ENCODE peak calls at places on chromosome 20, in eight cellular contexts. U, D, A, G, F, T, B and Q are unnamed samples.

GRCh38 chr20:62875419-62876355 is 14.1 kb upstream of the TCFL5 start:
- DNase-seq in U (peak; percentile 90), D (peak; percentile 74), A (peak; percentile 95), G (peak; percentile 66), F (no peak), T (peak; percentile 80), B (peak; percentile 56), Q (peak; percentile 76)

GRCh38 chr20:40754372-40754943 is 65.4 kb upstream of the MAFB start:
- DNase-seq in U (peak; percentile 26), D (no peak), A (no peak), G (no peak), F (no peak), T (peak; percentile 61), B (no peak), Q (no peak)

GRCh38 chr20:51651921-51652549 is 109.5 kb upstream of the NFATC2 start:
- DNase-seq in U (no peak), D (no peak), A (no peak), G (no peak), F (no peak), T (no peak), B (no peak), Q (no peak)

GRCh38 chr20:51661609-51662178 is 106.5 kb downstream of the ATP9A start:
- DNase-seq in U (peak; percentile 47), D (no peak), A (no peak), G (no peak), F (no peak), T (no peak), B (peak; percentile 71), Q (no peak)

GRCh38 chr20:10492065-10492464 is 57.0 kb downstream of the SLX4IP start:
- DNase-seq in U (no peak), D (no peak), A (no peak), G (no peak), F (no peak), T (no peak), B (peak; percentile 52), Q (no peak)

GRCh38 chr20:37537505-37537904 is 9.8 kb upstream of the BLCAP start:
- DNase-seq in U (no peak), D (no peak), A (no peak), G (no peak), F (no peak), T (no peak), B (no peak), Q (no peak)

GRCh38 chr20:10946124-10946880 is 272.5 kb upstream of the JAG1 start:
- DNase-seq in U (no peak), D (no peak), A (no peak), G (no peak), F (no peak), T (no peak), B (no peak), Q (no peak)

GRCh38 chr20:11582073-11582472 is 335.6 kb upstream of the BTBD3 start:
- DNase-seq in U (no peak), D (no peak), A (no peak), G (no peak), F (no peak), T (no peak), B (peak; percentile 7), Q (no peak)

GRCh38 chr20:36298061-36298460 is 8.1 kb upstream of the DLGAP4 start:
- DNase-seq in U (no peak), D (no peak), A (no peak), G (no peak), F (no peak), T (no peak), B (no peak), Q (no peak)

GRCh38 chr20:51042064-51042463 is 19.2 kb upstream of the KCNG1 start:
- DNase-seq in U (no peak), D (no peak), A (no peak), G (no peak), F (no peak), T (no peak), B (no peak), Q (no peak)

GRCh38 chr20:9609892-9610502 is 95.6 kb downstream of the LAMP5 start:
- DNase-seq in U (peak; percentile 81), D (peak; percentile 27), A (peak; percentile 73), G (peak; percentile 73), F (no peak), T (peak; percentile 55), B (peak; percentile 77), Q (peak; percentile 50)

GRCh38 chr20:2122921-2123320 is 21.3 kb downstream of the STK35 start:
- DNase-seq in U (no peak), D (peak; percentile 84), A (no peak), G (no peak), F (no peak), T (peak; percentile 74), B (peak; percentile 65), Q (no peak)

GRCh38 chr20:18011951-18012645 is 43.3 kb downstream of the MGME1 start:
- DNase-seq in U (no peak), D (no peak), A (no peak), G (no peak), F (no peak), T (no peak), B (no peak), Q (no peak)

GRCh38 chr20:61667056-61667792 is 398.5 kb downstream of the TAF4 start:
- DNase-seq in U (no peak), D (no peak), A (no peak), G (no peak), F (no peak), T (no peak), B (no peak), Q (no peak)

GRCh38 chr20:11080776-11081406 is 407.1 kb upstream of the JAG1 start:
- DNase-seq in U (no peak), D (no peak), A (no peak), G (no peak), F (no peak), T (peak; percentile 11), B (no peak), Q (no peak)

GRCh38 chr20:34431168-34431567 is 68.1 kb downstream of the ITCH start:
- DNase-seq in U (no peak), D (no peak), A (no peak), G (no peak), F (no peak), T (no peak), B (no peak), Q (no peak)

GRCh38 chr20:56373942-56374341 is 15.2 kb downstream of the FAM210B start:
- DNase-seq in U (peak; percentile 62), D (no peak), A (no peak), G (no peak), F (no peak), T (no peak), B (peak; percentile 89), Q (no peak)

GRCh38 chr20:37990571-37991151 is 42.6 kb downstream of the TTI1 start:
- DNase-seq in U (peak; percentile 27), D (no peak), A (peak; percentile 56), G (peak; percentile 33), F (peak; percentile 89), T (peak; percentile 64), B (peak; percentile 73), Q (peak; percentile 84)

GRCh38 chr20:60953311-60953710 is 298.8 kb upstream of the CDH4 start:
- DNase-seq in U (no peak), D (no peak), A (no peak), G (no peak), F (no peak), T (no peak), B (no peak), Q (no peak)

DNA sequence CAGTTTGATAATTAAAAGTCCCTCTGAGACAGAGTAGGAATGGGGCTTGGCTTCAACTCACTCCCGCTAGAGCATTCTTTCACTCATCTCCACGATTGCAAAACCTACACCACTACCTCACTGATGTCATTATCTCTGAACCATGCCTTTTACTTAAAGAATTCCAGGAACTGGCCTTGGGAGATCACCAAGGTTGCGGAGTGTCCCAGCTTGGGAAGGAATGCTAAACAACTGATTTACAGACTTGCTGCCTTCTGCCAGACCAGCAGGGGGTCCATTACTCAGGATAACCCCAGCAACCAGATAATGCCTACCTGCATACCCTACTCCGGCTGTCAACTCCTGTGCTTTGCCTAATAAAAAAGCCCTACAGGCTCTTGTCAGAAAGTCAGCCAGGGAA is 102.2 kb upstream of the RALGAPA2 start:
- DNase-seq in U (peak; percentile 31), D (no peak), A (no peak), G (no peak), F (no peak), T (no peak), B (no peak), Q (no peak)
- TF ChIP-seq CTCF in U (no peak), D (no peak), A (no peak), G (no peak), F (no peak), T (no peak), B (no peak), Q (no peak)

DNA sequence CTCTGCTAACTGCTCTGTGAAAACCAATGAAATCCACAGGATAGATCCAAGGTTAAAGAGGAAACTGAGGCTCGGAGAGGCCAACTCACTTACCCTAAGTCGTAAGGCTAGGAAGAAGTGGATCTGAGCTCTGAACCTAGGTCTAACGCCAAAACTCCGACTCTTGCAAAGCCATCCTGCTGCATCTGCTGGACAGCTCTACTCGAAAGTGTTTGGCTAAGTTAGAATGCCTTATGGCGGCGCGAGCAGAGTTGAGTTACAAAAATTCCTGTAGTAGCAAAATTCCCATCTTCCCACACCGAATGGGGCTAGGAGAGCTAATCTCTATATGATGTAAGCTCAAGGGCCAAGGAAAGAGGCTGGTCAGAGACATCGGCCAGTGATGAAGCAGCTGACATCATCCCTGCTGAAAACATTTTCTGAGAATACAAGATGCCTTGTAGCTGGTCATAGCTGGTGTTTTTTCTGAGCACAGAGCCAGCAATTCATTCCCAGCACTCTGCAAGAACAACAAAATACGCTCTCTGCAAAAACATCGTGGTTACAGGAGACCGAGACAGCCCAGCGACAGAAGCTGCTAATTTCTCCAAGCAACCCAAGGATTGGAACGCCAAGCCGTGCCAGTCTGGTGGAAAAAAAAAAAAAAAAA is 1.8 kb downstream of the SPATA2 start:
- DNase-seq in U (no peak), D (no peak), A (no peak), G (no peak), F (no peak), T (no peak), B (no peak), Q (no peak)
- H3K4me3 ChIP-seq in U (no peak overlapping the region), D (no peak overlapping the region), A (no peak overlapping the region), G (no peak overlapping the region), F (no peak overlapping the region), T (peak overlapping the region; percentile 100), B (no peak overlapping the region), Q (peak overlapping the region; percentile 66)

GRCh38 chr20:47173596-47174216 is 182.8 kb downstream of the ZMYND8 start:
- DNase-seq in U (no peak), D (no peak), A (no peak), G (no peak), F (no peak), T (no peak), B (no peak), Q (no peak)
- TF ChIP-seq CTCF in U (no peak), D (no peak), A (no peak), G (no peak), F (no peak), T (no peak), B (no peak), Q (no peak)

DNA sequence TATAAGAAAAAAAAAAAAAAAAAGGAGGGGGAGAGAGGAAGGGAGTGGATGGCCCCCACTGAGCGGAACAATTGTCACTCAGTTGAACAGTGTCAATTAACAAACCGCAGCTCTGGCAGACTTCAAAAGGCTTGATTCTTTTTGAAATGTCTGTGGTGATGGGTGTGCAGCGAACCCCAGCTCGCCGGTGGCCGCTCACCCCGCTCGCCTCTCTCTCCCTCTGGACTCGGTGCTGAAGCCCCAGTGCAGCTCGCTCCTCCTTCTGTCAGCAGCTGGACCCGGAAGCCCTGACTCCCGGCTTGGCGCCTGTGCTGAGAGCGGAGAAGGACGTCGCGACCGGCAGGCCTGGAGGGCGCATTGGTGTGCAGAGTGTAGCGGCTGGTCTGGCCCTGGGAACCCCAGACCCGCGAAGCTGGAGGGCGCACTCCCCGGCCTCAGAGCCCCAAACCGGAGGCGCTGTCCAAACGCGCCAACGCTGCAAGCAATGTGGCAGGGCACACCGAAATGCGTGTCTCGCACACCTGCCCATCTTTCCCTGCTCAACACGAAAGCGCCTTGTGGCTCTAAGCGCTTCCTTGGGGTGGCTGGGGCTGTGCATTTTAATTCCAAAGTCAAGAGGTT is 3.4 kb downstream of the LINC00237 start:
- DNase-seq in U (peak; percentile 38), D (no peak), A (no peak), G (peak; percentile 46), F (peak; percentile 39), T (no peak), B (no peak), Q (no peak)
- H3K4me3 ChIP-seq in U (no peak overlapping the region), D (no peak overlapping the region), A (no peak overlapping the region), G (peak overlapping the region; percentile 47), F (peak overlapping the region; percentile 51), T (peak overlapping the region; percentile 46), B (no peak overlapping the region), Q (no peak overlapping the region)